ENCODE peak calls at places on chromosome 2, in seven cellular contexts. U is SK-N-SH, O is HCT116, X is HepG2, W is GM12878, F is H1, E is K562. L is an unnamed sample.

GRCh38 chr2:209556354-209556961 is 132.6 kb downstream of the MAP2 start:
- DNase-seq in E (no peak), U (peak), O (peak), X (peak), F (no peak), W (no peak), L (peak)

GRCh38 chr2:231104115-231104713 is 20.6 kb downstream of the HTR2B start:
- DNase-seq in U (peak), O (peak), E (peak), X (peak), W (peak), F (no peak), L (peak)

GRCh38 chr2:9737053-9737875 is 106.0 kb upstream of the TAF1B start:
- DNase-seq in E (peak), U (peak), W (no peak), X (peak), F (no peak), O (no peak), L (peak)

GRCh38 chr2:23206652-23207051 is 178.3 kb upstream of the KLHL29 start:
- DNase-seq in U (no peak), O (no peak), X (no peak), W (no peak), E (no peak), F (no peak), L (no peak)

GRCh38 chr2:215773728-215774127 is 239.6 kb downstream of the MREG start:
- DNase-seq in O (no peak), X (peak), U (no peak), W (no peak), E (no peak), F (no peak), L (no peak)

GRCh38 chr2:7427293-7428060 is 510.3 kb downstream of the RNF144A start:
- DNase-seq in E (peak), O (peak), X (peak), U (peak), F (peak), W (peak), L (peak)

GRCh38 chr2:86143307-86143706 is 37.3 kb downstream of the PTCD3 start:
- DNase-seq in F (no peak), W (no peak), U (no peak), X (no peak), E (no peak), O (no peak), L (no peak)

GRCh38 chr2:70987386-70987785 is 7.3 kb downstream of the TEX261 start:
- DNase-seq in W (no peak), E (no peak), O (no peak), F (no peak), U (no peak), X (no peak), L (no peak)

GRCh38 chr2:99818842-99819241 is 323.5 kb downstream of the AFF3 start:
- DNase-seq in W (no peak), U (peak), F (no peak), E (no peak), O (peak), X (peak), L (no peak)

GRCh38 chr2:210132239-210132638 is 39.0 kb downstream of the KANSL1L start:
- DNase-seq in F (no peak), X (no peak), E (no peak), U (no peak), O (no peak), W (no peak), L (no peak)

GRCh38 chr2:172968061-172968469 is 107.6 kb upstream of the MAP3K20 start:
- DNase-seq in E (no peak), U (no peak), F (no peak), O (no peak), X (peak), W (no peak), L (no peak)

GRCh38 chr2:150778828-150779227 is 291.4 kb upstream of the RND3 start:
- DNase-seq in F (no peak), X (no peak), E (no peak), W (no peak), O (no peak), U (no peak), L (no peak)

GRCh38 chr2:231781798-231782726 is 980 bp upstream of the PDE6D start:
- DNase-seq in X (no peak), O (peak), F (no peak), E (peak), U (no peak), W (peak), L (no peak)

GRCh38 chr2:105487142-105488069 is 88.6 kb upstream of the FHL2 start:
- DNase-seq in E (no peak), W (no peak), X (no peak), F (no peak), U (no peak), O (no peak), L (no peak)

GRCh38 chr2:127313359-127313758 is 19.4 kb upstream of the ERCC3 start:
- DNase-seq in X (no peak), W (peak), E (no peak), U (no peak), O (no peak), F (no peak), L (no peak)

GRCh38 chr2:3968736-3969135 is 265.4 kb downstream of the DCDC2C start:
- DNase-seq in F (no peak), E (no peak), O (no peak), U (no peak), W (no peak), X (no peak), L (no peak)

GRCh38 chr2:8003462-8004075 is 678.3 kb upstream of the ID2 start:
- DNase-seq in W (no peak), F (no peak), U (peak), O (no peak), E (peak), X (no peak), L (no peak)

GRCh38 chr2:172333206-172333605 is 94.2 kb upstream of the ITGA6 start:
- DNase-seq in E (no peak), F (no peak), O (no peak), U (no peak), W (no peak), X (no peak), L (no peak)

GRCh38 chr2:204114294-204114693 is 177.7 kb downstream of the ICOS start:
- DNase-seq in E (no peak), O (no peak), X (no peak), F (no peak), W (no peak), U (no peak), L (no peak)

GRCh38 chr2:101106453-101107181 is 44.6 kb downstream of the TBC1D8 start:
- DNase-seq in W (no peak), U (no peak), E (no peak), X (peak), O (no peak), F (no peak), L (no peak)

GRCh38 chr2:186496401-186496800 is 10.3 kb downstream of the ZC3H15 start:
- DNase-seq in X (no peak), O (no peak), W (no peak), U (no peak), F (no peak), E (no peak), L (peak)

GRCh38 chr2:60550151-60550983 is 3.1 kb downstream of the BCL11A start:
- DNase-seq in E (peak), X (peak), W (no peak), U (peak), O (peak), F (no peak), L (peak)

GRCh38 chr2:219766658-219767057 is 139.2 kb downstream of the SLC4A3 start:
- DNase-seq in O (no peak), W (no peak), E (no peak), U (no peak), X (no peak), F (no peak), L (no peak)

GRCh38 chr2:224309216-224309615 is 92.7 kb downstream of the FAM124B start:
- DNase-seq in O (no peak), F (no peak), U (no peak), W (no peak), X (no peak), E (no peak), L (no peak)

GRCh38 chr2:228417526-228417925 is 236.0 kb upstream of the SPHKAP start:
- DNase-seq in W (no peak), U (no peak), F (no peak), X (no peak), E (no peak), O (no peak), L (no peak)

GRCh38 chr2:144379891-144380311 is 140.0 kb downstream of the ZEB2 start:
- DNase-seq in F (no peak), U (no peak), X (no peak), W (no peak), O (no peak), E (no peak), L (no peak)

GRCh38 chr2:196962325-196962724 is 35.8 kb upstream of the PGAP1 start:
- DNase-seq in E (no peak), X (no peak), O (no peak), F (no peak), W (no peak), U (no peak), L (no peak)

GRCh38 chr2:71800106-71800809 is 346.9 kb downstream of the DYSF start:
- DNase-seq in X (no peak), E (no peak), U (no peak), F (no peak), W (no peak), O (no peak), L (no peak)

GRCh38 chr2:223055836-223056235 is 3.8 kb downstream of the KCNE4 start:
- DNase-seq in X (no peak), U (no peak), F (no peak), E (peak), W (no peak), O (no peak), L (no peak)

GRCh38 chr2:70523672-70523995 is 30.0 kb downstream of the TGFA start:
- DNase-seq in W (no peak), E (no peak), F (no peak), O (no peak), X (no peak), U (no peak), L (no peak)

GRCh38 chr2:96800762-96801463 is 15.2 kb upstream of the CNNM3 start:
- DNase-seq in E (peak), X (peak), U (peak), W (no peak), O (no peak), F (peak), L (peak)

GRCh38 chr2:241315879-241316700 is at the start of gene SEPTIN2:
- DNase-seq in W (no peak), F (no peak), E (peak), O (peak), U (no peak), X (peak), L (no peak)

GRCh38 chr2:40844353-40845277 is 392.7 kb upstream of the SLC8A1 start:
- DNase-seq in E (no peak), U (no peak), O (no peak), F (no peak), X (peak), W (no peak), L (peak)

GRCh38 chr2:11264818-11265217 is 79.6 kb downstream of the ROCK2 start:
- DNase-seq in E (no peak), W (no peak), U (no peak), X (no peak), F (no peak), O (no peak), L (no peak)

GRCh38 chr2:74845217-74845751 is 11.4 kb downstream of the HK2 start:
- DNase-seq in X (no peak), E (no peak), F (no peak), U (no peak), O (peak), W (no peak), L (peak)

GRCh38 chr2:88658890-88659881 is 31.9 kb upstream of the EIF2AK3 start:
- DNase-seq in U (no peak), F (no peak), O (no peak), E (no peak), W (no peak), X (peak), L (peak)

GRCh38 chr2:55947759-55948158 is 24.2 kb upstream of the EFEMP1 start:
- DNase-seq in U (no peak), E (no peak), X (no peak), F (no peak), W (no peak), O (no peak), L (no peak)

DNA sequence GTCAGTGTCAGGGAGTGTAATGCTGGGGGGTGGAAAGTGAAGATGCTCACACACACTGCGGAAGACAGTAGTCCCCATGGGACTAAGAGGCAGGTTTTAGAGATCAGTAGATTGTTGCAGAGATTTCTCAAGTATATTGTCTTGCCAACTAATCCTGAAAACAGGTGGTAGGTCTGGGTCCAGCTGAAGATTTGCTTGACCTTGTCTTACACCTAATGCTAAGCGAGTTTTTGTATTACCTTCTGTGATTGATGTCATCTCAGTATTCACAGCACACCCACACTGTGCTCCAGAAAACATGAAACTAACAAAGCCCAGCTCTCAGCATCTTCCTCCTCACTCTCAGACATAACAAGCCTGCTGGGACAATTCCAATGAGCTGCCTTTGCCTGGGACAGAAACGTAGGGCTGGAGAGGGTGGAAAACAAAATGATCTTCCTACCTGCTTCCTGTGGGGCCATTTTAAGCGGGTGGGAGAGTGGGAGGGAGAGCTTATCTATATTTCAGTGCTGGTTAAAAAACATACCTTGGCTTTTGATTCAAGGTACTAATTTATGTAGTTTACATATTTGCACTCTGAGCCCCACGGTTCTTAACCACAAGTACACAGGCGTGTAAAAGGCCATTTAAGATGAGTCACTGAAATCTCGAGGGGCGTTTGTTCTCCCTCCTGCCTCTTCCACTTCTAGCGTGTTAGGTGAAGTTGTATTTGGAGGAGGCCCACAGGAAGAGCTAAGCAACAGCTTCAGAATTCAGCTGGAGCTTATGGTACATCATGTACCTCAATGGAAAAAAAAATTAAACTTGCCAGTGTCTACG is 23.1 kb upstream of the RBMS1 start:
- DNase-seq in E (no peak), O (no peak), U (no peak), F (no peak), W (no peak), X (no peak), L (no peak)
- TF ChIP-seq JUND in E (no peak), O (no peak), U (no peak), F (no peak), W (no peak), X (no peak), L (no peak)

DNA sequence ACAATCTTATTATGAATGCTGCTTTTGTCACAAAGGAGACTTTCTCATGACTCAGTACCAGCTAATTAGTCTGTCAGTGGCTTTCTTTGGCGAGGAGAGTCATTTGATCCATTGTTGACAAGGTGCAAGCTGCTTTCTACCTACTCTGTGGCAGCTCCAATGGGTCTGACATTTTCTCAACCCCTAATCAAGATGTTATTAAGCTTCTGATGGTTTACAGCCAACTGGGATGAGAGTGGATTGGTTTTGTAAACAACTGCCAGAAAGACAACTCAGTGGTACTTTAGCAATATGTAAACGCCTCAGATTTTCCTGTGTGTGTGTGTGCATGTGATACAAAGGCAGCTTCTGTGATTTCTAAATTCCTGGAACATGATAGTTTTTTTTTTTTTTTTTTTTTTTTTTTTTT is 8.2 kb upstream of the CLIP4 start:
- DNase-seq in W (no peak), F (no peak), O (peak), E (no peak), U (no peak), X (peak), L (no peak)
- TF ChIP-seq JUND in W (no peak), F (no peak), O (peak), E (no peak), U (no peak), X (no peak), L (no peak)

GRCh38 chr2:156083707-156084494 is 248.6 kb downstream of the NR4A2 start:
- DNase-seq in O (peak), X (no peak), U (no peak), W (no peak), F (no peak), E (no peak), L (no peak)

GRCh38 chr2:156088598-156088997 is 243.9 kb downstream of the NR4A2 start:
- DNase-seq in O (no peak), W (no peak), E (no peak), U (no peak), X (no peak), F (no peak), L (no peak)

DNA sequence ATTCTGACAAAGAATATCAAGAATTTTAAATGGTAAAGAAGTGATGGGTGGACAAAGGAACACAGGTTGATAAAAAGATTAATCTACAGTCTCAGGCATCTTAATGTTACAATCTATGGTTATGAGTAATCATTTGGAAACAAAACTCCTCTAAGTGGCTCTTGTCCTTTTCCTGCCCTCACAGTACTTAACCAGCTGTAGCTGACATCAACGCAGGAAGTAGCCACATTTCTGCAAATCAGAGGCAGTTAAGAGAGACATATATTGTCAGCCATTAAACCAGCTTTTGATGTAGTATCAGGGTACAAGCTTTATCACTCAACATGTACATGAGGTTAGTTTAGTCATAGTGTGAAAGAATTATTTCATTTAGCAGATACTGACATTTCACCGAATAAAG is 244.6 kb downstream of the NR4A2 start:
- DNase-seq in W (no peak), E (no peak), F (no peak), O (no peak), U (no peak), X (no peak), L (no peak)
- TF ChIP-seq JUND in W (no peak), E (no peak), F (no peak), O (no peak), U (no peak), X (no peak), L (no peak)

DNA sequence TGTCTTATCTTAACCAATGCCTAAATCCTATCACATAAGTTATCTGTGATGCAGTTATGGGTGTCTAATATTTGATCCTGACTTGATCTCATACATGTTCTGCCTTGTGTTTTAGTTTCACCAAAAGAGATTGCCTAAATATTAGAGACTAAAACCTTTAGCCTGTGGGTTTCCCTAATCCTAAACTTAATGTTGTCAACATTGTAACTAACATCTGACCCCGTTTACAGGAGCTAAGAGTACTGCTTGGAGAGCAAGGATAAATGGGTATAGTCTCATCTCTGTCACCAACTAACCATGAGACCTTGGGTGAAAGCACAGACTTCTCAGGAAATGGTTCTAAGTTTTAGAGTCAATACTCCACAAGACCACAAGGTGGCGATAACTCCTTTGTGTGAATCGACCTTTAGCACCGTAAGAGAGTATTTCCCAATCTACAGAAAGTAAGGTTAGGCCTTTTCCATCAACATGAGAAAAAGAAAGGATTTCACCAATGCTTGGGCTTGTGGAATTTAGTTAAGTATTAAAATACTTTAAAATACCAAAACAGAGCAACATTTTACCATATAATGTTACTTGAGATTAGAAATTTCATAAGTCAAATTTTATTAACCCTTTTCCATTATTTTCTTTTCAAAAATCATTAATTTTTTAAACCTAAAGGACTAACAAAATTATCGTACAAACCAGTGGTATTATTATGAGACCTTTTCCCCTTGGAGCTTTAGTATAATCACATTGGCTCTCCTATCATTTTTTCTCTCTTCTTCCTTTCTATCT is 60.5 kb downstream of the G6PC2 start:
- DNase-seq in W (peak), E (peak), O (peak), F (peak), U (peak), X (peak), L (peak)
- TF ChIP-seq JUND in W (no peak), E (peak), O (no peak), F (no peak), U (no peak), X (no peak), L (no peak)

GRCh38 chr2:165120740-165121467 is 82.9 kb downstream of the SCN3A start:
- DNase-seq in E (no peak), O (no peak), X (no peak), W (no peak), F (no peak), U (no peak), L (no peak)
- TF ChIP-seq JUND in E (no peak), O (no peak), X (no peak), W (no peak), F (no peak), U (no peak), L (no peak)

GRCh38 chr2:46364797-46365457 is 67.7 kb downstream of the EPAS1 start:
- DNase-seq in E (peak), F (no peak), O (peak), X (peak), U (peak), W (no peak), L (peak)
- TF ChIP-seq JUND in E (no peak), F (no peak), O (no peak), X (no peak), U (no peak), W (no peak), L (no peak)

GRCh38 chr2:29014811-29015414 is 33.8 kb downstream of the TOGARAM2 start:
- DNase-seq in W (no peak), O (no peak), F (no peak), E (no peak), X (no peak), U (no peak), L (no peak)
- TF ChIP-seq JUND in W (no peak), O (no peak), F (no peak), E (no peak), X (no peak), U (no peak), L (no peak)

GRCh38 chr2:130357864-130358263 is 2.0 kb downstream of the PTPN18 start:
- DNase-seq in F (no peak), U (no peak), W (no peak), E (no peak), X (no peak), O (no peak), L (no peak)
- TF ChIP-seq JUND in F (no peak), U (no peak), W (no peak), E (no peak), X (no peak), O (no peak), L (no peak)

L was measured in T47D.